ENCODE peak calls at places on chromosomes 2 and 18, in ten cellular contexts. W, G, S, E, Q, H, T, C, J and R are unnamed samples. For H3K9me3, the result is how much of the 10 kb centered on the place peaks cover.

GRCh38 chr2:73938761-73939352 is 12.2 kb downstream of the DGUOK start:
- DNase-seq in C (no peak), T (peak), J (no peak), H (no peak), Q (no peak), G (no peak), E (peak), S (no peak), W (peak), R (no peak)

GRCh38 chr2:172096661-172097547 is 5.8 kb downstream of the DLX2 start:
- DNase-seq in C (no peak), S (no peak), T (no peak), E (peak), W (peak), G (no peak), Q (no peak), J (no peak), H (no peak), R (no peak)

GRCh38 chr18:76564117-76564516 is 69.1 kb upstream of the ZNF516 start:
- DNase-seq in W (peak), Q (no peak), S (no peak), E (peak), G (no peak), J (no peak), T (peak), C (no peak), H (no peak), R (no peak)

GRCh38 chr2:191567229-191567628 is 110.7 kb upstream of the NABP1 start:
- DNase-seq in T (no peak), S (no peak), W (no peak), J (no peak), H (no peak), Q (no peak), E (no peak), G (no peak), C (no peak), R (no peak)

GRCh38 chr2:8402222-8402621 is 279.6 kb upstream of the ID2 start:
- DNase-seq in E (no peak), T (no peak), C (no peak), S (no peak), W (no peak), J (no peak), G (no peak), H (no peak), Q (no peak), R (no peak)

GRCh38 chr2:41966431-41966893 is 81.4 kb upstream of the PKDCC start:
- DNase-seq in E (peak), Q (peak), H (peak), T (peak), S (peak), C (peak), G (peak), J (peak), W (peak), R (no peak)

GRCh38 chr18:67417864-67418523 is 98.5 kb downstream of the DSEL start:
- DNase-seq in T (peak), S (peak), H (no peak), Q (no peak), J (no peak), C (no peak), W (peak), E (peak), G (no peak), R (no peak)

GRCh38 chr2:149418065-149418464 is 87.7 kb downstream of the LYPD6 start:
- DNase-seq in C (no peak), S (no peak), Q (no peak), T (no peak), J (no peak), E (no peak), G (no peak), W (no peak), H (no peak), R (no peak)

GRCh38 chr2:54013996-54014395 is 43.2 kb upstream of the PSME4 start:
- DNase-seq in G (no peak), H (no peak), J (no peak), Q (no peak), T (no peak), C (no peak), E (no peak), W (no peak), S (no peak), R (no peak)

GRCh38 chr18:31230495-31230894 is 67.8 kb upstream of the DSC1 start:
- DNase-seq in J (no peak), H (no peak), T (no peak), Q (no peak), C (no peak), S (peak), E (peak), W (peak), G (no peak), R (no peak)

GRCh38 chr2:100554788-100555407 is 7.9 kb upstream of the PDCL3 start:
- DNase-seq in S (no peak), W (no peak), Q (no peak), G (peak), E (no peak), J (no peak), H (no peak), C (peak), T (no peak), R (no peak)

GRCh38 chr2:71353247-71353646 is 21.7 kb downstream of the ZNF638 start:
- DNase-seq in E (no peak), Q (no peak), J (no peak), T (no peak), C (no peak), G (no peak), S (no peak), W (no peak), H (no peak), R (no peak)

GRCh38 chr18:40235881-40236280 is 1719.2 kb upstream of the PIK3C3 start:
- DNase-seq in E (no peak), Q (no peak), J (no peak), T (no peak), W (no peak), S (no peak), H (no peak), G (no peak), C (no peak), R (no peak)
- H3K4me3 ChIP-seq in E (no peak), Q (no peak), J (no peak), T (no peak), W (no peak), S (no peak), H (no peak), G (no peak), C (no peak), R (no peak)

DNA sequence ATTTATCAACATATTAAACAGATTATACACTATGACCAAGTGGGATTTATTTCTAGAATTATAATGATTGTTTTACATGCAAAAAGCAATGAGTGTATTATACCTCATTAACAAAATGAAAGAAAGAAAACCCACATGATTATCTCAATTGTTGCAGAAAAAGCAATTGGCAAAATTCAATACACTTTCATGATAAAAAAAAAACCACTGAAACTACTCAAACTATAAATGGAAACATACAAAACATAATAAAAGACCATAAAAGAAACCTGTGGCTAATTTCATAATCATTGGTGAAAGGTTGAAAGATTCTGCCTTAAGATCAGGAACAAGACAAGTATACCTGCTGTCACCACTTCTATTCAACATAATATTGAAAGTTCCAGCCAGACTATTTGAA is 325.9 kb downstream of the AKAIN1 start:
- DNase-seq in Q (no peak), E (no peak), T (no peak), C (no peak), G (no peak), W (no peak), J (no peak), S (no peak), H (no peak), R (no peak)
- H3K9me3 ChIP-seq in Q (under half), E (under half), T (under half), C (under half), G (under half), W (under half), J (under half), S (under half), H (under half), R (under half)

DNA sequence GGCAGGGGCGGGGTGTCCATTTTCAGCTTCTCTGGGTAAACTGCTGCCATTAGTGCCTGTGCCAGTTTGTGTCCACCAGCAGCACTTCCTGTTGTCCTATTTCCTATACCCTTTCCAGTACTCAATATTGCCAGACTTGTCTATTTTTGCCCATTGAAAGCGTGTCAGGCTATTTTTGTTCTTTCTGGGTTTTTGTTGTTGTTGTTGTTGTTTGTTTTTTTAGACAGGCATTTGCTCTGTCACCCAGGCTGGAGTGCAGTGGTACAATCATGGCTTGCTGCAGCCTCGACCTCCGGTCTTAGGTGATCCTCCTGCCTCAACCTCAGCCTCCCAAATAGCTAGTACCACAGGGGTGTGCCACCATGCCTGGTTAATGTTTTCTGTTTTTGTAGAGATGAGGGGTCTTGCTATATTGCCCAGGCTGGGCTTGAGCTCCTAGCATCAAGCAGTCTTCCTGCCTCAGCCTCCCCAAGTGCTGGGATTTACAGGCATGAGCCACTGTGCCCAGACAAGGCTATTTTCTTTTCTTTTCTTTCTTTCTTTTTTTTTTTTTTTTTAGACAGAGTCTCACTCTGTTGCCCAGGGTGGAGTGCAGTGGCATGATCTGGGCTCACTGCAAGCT is 8.5 kb downstream of the PRELID3A start:
- DNase-seq in W (no peak), C (no peak), T (no peak), H (no peak), J (no peak), E (no peak), G (no peak), Q (no peak), S (no peak), R (no peak)
- H3K27ac ChIP-seq in W (no peak), C (peak), T (no peak), H (peak), J (peak), E (no peak), G (peak), Q (peak), S (no peak), R (no peak)

GRCh38 chr18:78716581-78716980 is 263.0 kb upstream of the SALL3 start:
- DNase-seq in S (no peak), H (no peak), G (no peak), J (no peak), C (no peak), W (no peak), Q (no peak), E (no peak), T (no peak), R (no peak)

GRCh38 chr18:78716022-78716421 is 263.6 kb upstream of the SALL3 start:
- DNase-seq in T (no peak), E (no peak), G (no peak), J (no peak), W (no peak), C (no peak), Q (no peak), S (no peak), H (no peak), R (no peak)

GRCh38 chr18:78717766-78718150 is 261.9 kb upstream of the SALL3 start:
- DNase-seq in S (no peak), Q (no peak), C (no peak), G (no peak), H (no peak), J (no peak), E (no peak), T (no peak), W (no peak), R (no peak)

GRCh38 chr18:78719821-78720220 is 259.8 kb upstream of the SALL3 start:
- DNase-seq in E (no peak), Q (no peak), G (no peak), C (peak), H (no peak), W (no peak), J (no peak), T (no peak), S (no peak), R (no peak)

DNA sequence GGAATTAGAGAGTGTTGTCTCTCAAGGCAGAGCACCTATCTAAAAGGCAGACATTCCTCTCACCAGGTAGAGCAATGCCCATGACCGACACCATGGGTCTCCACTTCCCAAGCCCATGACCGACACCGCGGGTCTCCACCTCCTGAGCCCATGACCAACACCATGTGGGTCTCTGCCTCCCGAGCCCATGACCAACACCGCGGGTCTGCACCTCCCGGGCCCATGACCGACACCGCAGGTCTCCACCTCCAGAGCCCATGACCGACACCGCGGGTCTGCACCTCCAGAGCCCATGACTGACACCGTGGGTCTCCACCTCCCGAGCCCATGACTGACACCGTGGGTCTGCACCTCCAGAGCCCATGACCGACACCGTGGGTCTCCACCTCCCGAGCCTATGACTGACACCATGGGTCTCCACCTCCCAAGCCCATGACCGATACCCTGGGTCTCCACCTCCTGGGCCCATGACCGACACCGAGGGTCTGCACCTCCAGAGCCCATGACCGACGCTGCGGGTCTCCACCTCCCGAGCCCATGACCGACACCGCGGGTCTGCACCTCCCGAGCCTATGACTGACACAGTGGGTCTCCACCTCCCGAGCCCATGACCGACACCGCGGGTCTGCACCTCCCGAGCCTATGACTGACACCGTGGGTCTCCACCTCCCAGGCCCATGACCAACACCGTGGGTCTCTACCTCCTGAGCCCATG is 262.4 kb upstream of the SALL3 start:
- DNase-seq in Q (no peak), J (no peak), W (no peak), S (no peak), T (no peak), C (peak), G (no peak), E (no peak), H (no peak), R (no peak)
- H3K4me3 ChIP-seq in Q (no peak), J (no peak), W (no peak), S (no peak), T (no peak), C (no peak), G (no peak), E (no peak), H (no peak), R (no peak)

DNA sequence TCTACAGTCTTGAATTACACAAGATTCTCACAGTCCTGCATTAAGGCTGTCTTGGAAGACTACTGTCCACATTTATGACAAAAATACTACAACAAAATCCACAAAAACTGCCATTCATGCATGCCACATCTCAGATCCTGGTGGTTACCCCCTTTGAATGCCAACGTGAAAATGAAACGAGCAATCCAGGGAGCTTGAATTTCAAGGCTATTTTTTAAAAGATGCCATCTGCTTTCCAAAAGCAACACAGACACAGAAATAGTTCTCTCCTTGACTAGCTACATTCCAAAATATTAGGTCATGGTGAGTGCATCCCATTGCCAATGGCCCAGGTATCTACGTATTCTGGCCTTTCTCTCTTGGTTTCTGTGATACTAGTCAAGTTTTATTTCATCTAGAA is 36.3 kb downstream of the IRS1 start:
- DNase-seq in S (no peak), T (no peak), H (no peak), G (no peak), W (peak), J (no peak), E (peak), Q (no peak), C (no peak), R (no peak)
- H3K9me3 ChIP-seq in S (under half), T (under half), H (under half), G (under half), W (under half), J (under half), E (under half), Q (under half), C (under half), R (under half)

GRCh38 chr2:85435986-85436835 is 17.7 kb downstream of the SH2D6 start:
- DNase-seq in T (no peak), W (no peak), S (no peak), C (no peak), J (no peak), E (no peak), H (no peak), Q (no peak), G (no peak), R (no peak)
- H3K27ac ChIP-seq in T (no peak), W (no peak), S (peak), C (peak), J (peak), E (peak), H (peak), Q (peak), G (no peak), R (no peak)

GRCh38 chr2:153222231-153223165 is 256.1 kb downstream of the RPRM start:
- DNase-seq in S (no peak), T (no peak), Q (no peak), E (no peak), G (no peak), W (no peak), H (no peak), J (no peak), C (no peak), R (no peak)
- H3K4me3 ChIP-seq in S (no peak), T (no peak), Q (no peak), E (no peak), G (no peak), W (no peak), H (no peak), J (no peak), C (no peak), R (no peak)

DNA sequence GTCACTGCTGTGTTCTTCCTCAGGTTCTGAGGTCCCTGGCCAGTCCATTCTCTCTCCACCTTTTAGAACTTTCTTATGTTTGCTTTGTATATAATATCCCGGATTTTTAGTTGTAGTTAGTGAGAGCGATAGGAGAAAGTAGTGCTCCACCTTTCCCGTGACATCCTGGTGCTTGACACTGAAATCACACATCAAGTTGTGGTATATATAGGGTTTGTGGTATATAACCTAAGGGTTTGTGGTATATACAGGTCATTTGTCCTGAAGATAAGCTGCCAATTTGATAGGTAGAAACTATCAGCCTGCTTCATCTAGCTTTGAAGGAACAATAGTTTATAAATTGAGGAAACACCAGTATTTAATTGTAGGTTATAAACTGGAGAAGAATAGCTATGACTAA is 13.1 kb downstream of the ZNF892 start:
- DNase-seq in C (no peak), G (no peak), E (no peak), S (no peak), W (no peak), T (no peak), H (no peak), J (no peak), Q (no peak), R (no peak)
- H3K9me3 ChIP-seq in C (under half), G (under half), E (under half), S (half or more), W (half or more), T (under half), H (half or more), J (half or more), Q (half or more), R (under half)

GRCh38 chr18:48766487-48766886 is 184.3 kb downstream of the SMAD7 start:
- DNase-seq in H (no peak), C (no peak), W (no peak), G (no peak), Q (no peak), S (no peak), E (no peak), T (no peak), J (peak), R (no peak)

GRCh38 chr18:48770243-48770642 is 180.5 kb downstream of the SMAD7 start:
- DNase-seq in W (no peak), J (no peak), Q (no peak), H (no peak), S (no peak), C (no peak), E (no peak), T (no peak), G (no peak), R (no peak)

GRCh38 chr18:48771641-48772380 is 179.0 kb downstream of the SMAD7 start:
- DNase-seq in J (peak), C (no peak), Q (no peak), W (peak), T (no peak), S (no peak), G (no peak), H (no peak), E (no peak), R (no peak)

GRCh38 chr18:48767090-48767670 is 183.6 kb downstream of the SMAD7 start:
- DNase-seq in S (no peak), T (peak), J (peak), W (no peak), H (no peak), G (no peak), E (peak), C (no peak), Q (no peak), R (no peak)

GRCh38 chr18:48769006-48769646 is 181.6 kb downstream of the SMAD7 start:
- DNase-seq in H (no peak), G (no peak), C (no peak), E (no peak), J (peak), Q (no peak), W (no peak), S (no peak), T (no peak), R (no peak)
- H3K27ac ChIP-seq in H (no peak), G (no peak), C (no peak), E (no peak), J (no peak), Q (peak), W (no peak), S (no peak), T (no peak), R (no peak)